ENCODE peak calls at places on chromosomes 13 and 19, in nine cellular contexts. W is psoas muscle, F is A673, H is IMR-90, K is endothelial cell of umbilical vein, T is lower lobe of right lung, S is tibial artery, Z is uterus, M is PC-9. X is an unnamed sample. For H3K4me1, the result is how much of the 10 kb centered on the place peaks cover.

GRCh38 chr13:83622422-83622784 is 259.9 kb downstream of the SLITRK1 start:
- DNase-seq in H (peak), K (no peak), S (no peak), W (no peak), Z (no peak), F (no peak), T (no peak), M (no peak), X (no peak)

GRCh38 chr13:21061077-21061945 is at the start of gene LATS2:
- DNase-seq in T (peak), M (peak), F (peak), Z (peak), H (peak), W (peak), K (peak), S (peak), X (peak)

GRCh38 chr19:11064831-11065303 is 24.4 kb upstream of the LDLR start:
- DNase-seq in H (no peak), F (no peak), M (no peak), T (no peak), K (no peak), S (no peak), Z (no peak), W (no peak), X (no peak)

GRCh38 chr13:99481357-99481756 is 19.9 kb upstream of the TM9SF2 start:
- DNase-seq in W (no peak), H (no peak), M (no peak), F (no peak), T (no peak), Z (no peak), K (no peak), S (no peak), X (no peak)

GRCh38 chr13:99035715-99036114 is 57.9 kb upstream of the DOCK9 start:
- DNase-seq in K (no peak), M (no peak), H (no peak), Z (no peak), S (no peak), F (no peak), T (no peak), W (no peak), X (no peak)

GRCh38 chr13:30466358-30466714 is 600 bp upstream of the HMGB1 start:
- DNase-seq in S (no peak), H (peak), W (no peak), M (no peak), T (no peak), K (no peak), F (peak), Z (no peak), X (peak)

GRCh38 chr13:95641961-95642621 is 2.4 kb downstream of the DZIP1 start:
- DNase-seq in S (peak), M (no peak), H (peak), Z (peak), T (peak), W (peak), K (peak), F (peak), X (peak)

GRCh38 chr19:23698711-23699520 is 11.9 kb upstream of the ZNF675 start:
- DNase-seq in W (no peak), F (no peak), S (no peak), M (peak), T (no peak), H (no peak), K (no peak), Z (no peak), X (no peak)

GRCh38 chr19:18194554-18195238 is 1.7 kb downstream of the MPV17L2 start:
- DNase-seq in M (no peak), K (peak), T (no peak), F (peak), S (no peak), W (peak), H (peak), Z (peak), X (peak)

GRCh38 chr19:47309608-47310007 is at the start of gene C5AR1:
- DNase-seq in T (peak), W (no peak), H (no peak), F (no peak), M (no peak), S (peak), K (no peak), Z (no peak), X (no peak)

GRCh38 chr13:83499286-83499685 is 383.0 kb downstream of the SLITRK1 start:
- DNase-seq in Z (no peak), K (no peak), H (peak), M (no peak), F (peak), T (no peak), S (no peak), W (no peak), X (no peak)

GRCh38 chr13:76754414-76754813 is 131.8 kb downstream of the KCTD12 start:
- DNase-seq in H (peak), K (peak), W (no peak), Z (peak), M (no peak), T (no peak), S (peak), F (peak), X (no peak)

GRCh38 chr13:36362251-36362650 is 16.1 kb upstream of the SPART start:
- DNase-seq in S (no peak), W (no peak), F (no peak), K (no peak), H (peak), M (peak), Z (no peak), T (no peak), X (no peak)

GRCh38 chr13:30341815-30342570 is 34.6 kb upstream of the KATNAL1 start:
- DNase-seq in H (peak), Z (peak), S (peak), K (peak), F (peak), M (peak), T (peak), W (peak), X (no peak)

GRCh38 chr13:83883061-83883523 is 818 bp upstream of the SLITRK1 start:
- DNase-seq in S (no peak), M (no peak), K (no peak), F (no peak), H (no peak), Z (no peak), W (no peak), T (no peak), X (peak)

GRCh38 chr13:111505175-111505777 is 184.8 kb downstream of the TEX29 start:
- DNase-seq in H (no peak), M (no peak), W (no peak), Z (no peak), T (no peak), S (no peak), F (peak), K (no peak), X (peak)

GRCh38 chr19:17522988-17523872 is 11.8 kb downstream of the PGLS start:
- DNase-seq in T (peak), K (no peak), M (no peak), S (peak), W (peak), F (no peak), Z (no peak), H (no peak), X (no peak)

GRCh38 chr19:49891393-49891792 is 5.3 kb downstream of the IL4I1 start:
- DNase-seq in H (no peak), K (no peak), T (no peak), Z (no peak), M (no peak), S (no peak), W (no peak), F (no peak), X (no peak)
- H3K4me1 ChIP-seq in H (under half), K (under half), T (under half), Z (under half), M (under half), S (under half), W (under half), F (under half), X (under half)

GRCh38 chr19:38665219-38665931 is 17.9 kb downstream of the ACTN4 start:
- DNase-seq in Z (no peak), F (no peak), T (no peak), S (no peak), H (no peak), K (peak), M (no peak), W (peak), X (no peak)
- H3K4me1 ChIP-seq in Z (half or more), F (half or more), T (half or more), S (half or more), H (half or more), K (half or more), M (half or more), W (half or more), X (half or more)

DNA sequence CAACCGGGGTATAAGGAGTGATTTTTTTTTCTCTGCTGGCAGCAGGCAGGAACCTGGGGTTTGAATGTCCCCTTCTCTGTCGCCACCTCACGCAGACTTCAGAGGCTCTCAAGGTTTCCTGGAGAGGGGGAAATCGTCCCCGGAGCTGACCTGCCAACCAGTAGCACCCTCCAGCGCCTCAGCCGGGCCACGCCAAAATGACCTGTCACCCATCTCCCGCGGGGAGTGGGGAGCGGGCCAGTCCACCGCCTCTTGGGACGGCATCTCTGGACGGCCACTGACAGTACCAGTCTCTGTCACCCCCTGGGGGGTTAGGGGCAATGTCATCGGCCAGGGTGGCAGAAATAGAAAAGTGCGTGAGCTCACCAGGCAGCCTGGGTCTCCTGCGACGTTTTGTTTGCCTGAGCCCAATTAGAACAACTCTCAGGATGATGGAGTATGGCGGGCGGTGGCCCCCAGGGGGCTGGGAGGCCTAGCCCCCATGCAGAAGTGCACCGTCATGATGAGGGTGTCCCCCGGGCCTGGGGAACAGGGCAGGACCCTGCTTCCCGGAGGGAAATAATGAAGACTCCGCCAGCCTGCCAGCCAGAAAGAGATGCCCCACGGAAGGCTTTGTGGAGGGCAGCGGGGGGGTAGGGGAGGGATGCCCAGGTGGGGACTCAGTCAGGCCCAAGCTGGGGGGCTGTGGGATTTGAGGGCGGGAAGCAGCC is 2.6 kb downstream of the PTPRS start:
- DNase-seq in S (no peak), W (no peak), K (no peak), T (no peak), M (no peak), F (no peak), H (no peak), Z (no peak), X (no peak)
- H3K4me1 ChIP-seq in S (under half), W (under half), K (under half), T (under half), M (under half), F (under half), H (under half), Z (under half), X (under half)

GRCh38 chr19:4389064-4389375 is 11.3 kb downstream of the SH3GL1 start:
- DNase-seq in K (no peak), F (no peak), S (no peak), T (no peak), H (no peak), W (no peak), Z (no peak), M (no peak), X (no peak)
- H3K4me1 ChIP-seq in K (half or more), F (under half), S (half or more), T (half or more), H (under half), W (half or more), Z (under half), M (under half), X (half or more)

GRCh38 chr19:43678512-43678911 is 8.5 kb upstream of the PLAUR start:
- DNase-seq in S (no peak), M (no peak), K (no peak), H (no peak), W (no peak), Z (no peak), F (no peak), T (no peak), X (no peak)
- H3K4me1 ChIP-seq in S (under half), M (under half), K (under half), H (under half), W (under half), Z (under half), F (under half), T (under half), X (under half)

GRCh38 chr19:12788025-12788681 is 3.1 kb upstream of the JUNB start:
- DNase-seq in K (no peak), T (no peak), Z (no peak), F (no peak), W (no peak), S (no peak), H (no peak), M (peak), X (no peak)
- H3K4me1 ChIP-seq in K (under half), T (half or more), Z (under half), F (under half), W (under half), S (half or more), H (under half), M (half or more), X (under half)

GRCh38 chr19:2064788-2065524 is 13.9 kb upstream of the MKNK2 start:
- DNase-seq in M (no peak), T (no peak), H (no peak), W (peak), F (no peak), Z (no peak), K (no peak), S (peak), X (no peak)
- H3K4me1 ChIP-seq in M (under half), T (under half), H (under half), W (under half), F (under half), Z (under half), K (under half), S (under half), X (under half)

GRCh38 chr19:8630796-8631424 is 477 bp downstream of the NFILZ start:
- DNase-seq in F (peak), K (no peak), M (no peak), H (no peak), W (no peak), T (no peak), S (no peak), Z (no peak), X (peak)

GRCh38 chr19:8626823-8627222 is 3.6 kb upstream of the NFILZ start:
- DNase-seq in Z (no peak), T (no peak), K (no peak), W (no peak), H (no peak), S (no peak), M (no peak), F (no peak), X (no peak)

GRCh38 chr19:8631425-8631819 is 989 bp downstream of the NFILZ start:
- DNase-seq in Z (peak), S (no peak), T (no peak), K (no peak), F (peak), H (peak), W (peak), M (no peak), X (peak)

GRCh38 chr19:8629996-8630683 is at the start of gene NFILZ:
- DNase-seq in F (no peak), S (no peak), M (no peak), T (no peak), K (no peak), Z (no peak), H (no peak), W (no peak), X (no peak)

GRCh38 chr19:8629184-8629583 is 1.2 kb upstream of the NFILZ start:
- DNase-seq in S (no peak), F (no peak), M (no peak), W (no peak), K (no peak), Z (no peak), H (no peak), T (no peak), X (no peak)
- H3K4me1 ChIP-seq in S (under half), F (under half), M (under half), W (under half), K (under half), Z (under half), H (under half), T (under half), X (under half)

X was measured in neural progenitor cell.